ENCODE peak calls at places on chromosome 12, in ten cellular contexts. J, H, U, O, S, V, Q, I, B and C are unnamed samples.

GRCh38 chr12:40017488-40017887 is 88.4 kb downstream of the SLC2A13 start:
- DNase-seq in J (no peak), H (no peak), U (no peak), O (no peak), S (no peak), V (no peak), Q (no peak), I (no peak), B (no peak), C (no peak)

GRCh38 chr12:63420206-63420644 is 248.1 kb downstream of the DPY19L2 start:
- DNase-seq in J (no peak), H (no peak), U (no peak), O (peak; percentile 47), S (peak; percentile 55), V (peak; percentile 28), Q (no peak), I (peak; percentile 15), B (no peak), C (no peak)

GRCh38 chr12:57309420-57309819 is 58.4 kb upstream of the STAC3 start:
- DNase-seq in J (no peak), H (no peak), U (no peak), O (no peak), S (no peak), V (no peak), Q (no peak), I (no peak), B (no peak), C (no peak)

GRCh38 chr12:119230804-119231203 is 52.1 kb downstream of the HSPB8 start:
- DNase-seq in J (no peak), H (no peak), U (no peak), O (no peak), S (no peak), V (no peak), Q (no peak), I (no peak), B (no peak), C (no peak)

GRCh38 chr12:6963741-6964446 is 6.6 kb downstream of the PHB2 start:
- DNase-seq in J (peak; percentile 74), H (no peak), U (no peak), O (peak; percentile 49), S (peak; percentile 4), V (no peak), Q (peak; percentile 19), I (peak; percentile 15), B (peak; percentile 76), C (no peak)

GRCh38 chr12:69540606-69541386 is 44.5 kb upstream of the CCT2 start:
- DNase-seq in J (no peak), H (no peak), U (no peak), O (no peak), S (no peak), V (no peak), Q (no peak), I (no peak), B (no peak), C (no peak)

GRCh38 chr12:104591272-104591940 is 134.7 kb downstream of the CHST11 start:
- DNase-seq in J (no peak), H (no peak), U (no peak), O (no peak), S (no peak), V (no peak), Q (no peak), I (no peak), B (no peak), C (no peak)

GRCh38 chr12:49094104-49094948 is at the start of gene DHH:
- DNase-seq in J (peak; percentile 83), H (no peak), U (peak; percentile 28), O (no peak), S (peak; percentile 47), V (no peak), Q (peak; percentile 49), I (peak; percentile 43), B (peak; percentile 81), C (no peak)

GRCh38 chr12:91023326-91024004 is 18.7 kb upstream of the EPYC start:
- DNase-seq in J (no peak), H (no peak), U (no peak), O (no peak), S (no peak), V (no peak), Q (no peak), I (no peak), B (no peak), C (no peak)

GRCh38 chr12:95909871-95910270 is 32.5 kb downstream of the CCDC38 start:
- DNase-seq in J (no peak), H (no peak), U (no peak), O (no peak), S (no peak), V (no peak), Q (no peak), I (no peak), B (no peak), C (no peak)
- H3K27ac ChIP-seq in J (no peak overlapping the region), H (no peak overlapping the region), U (no peak overlapping the region), O (no peak overlapping the region), S (no peak overlapping the region), V (no peak overlapping the region), Q (no peak overlapping the region), I (no peak overlapping the region), B (no peak overlapping the region), C (no peak overlapping the region)

GRCh38 chr12:1740161-1740948 is 49.5 kb downstream of the ADIPOR2 start:
- DNase-seq in J (no peak), H (no peak), U (no peak), O (no peak), S (no peak), V (no peak), Q (no peak), I (no peak), B (no peak), C (no peak)
- H3K27ac ChIP-seq in J (no peak overlapping the region), H (no peak overlapping the region), U (no peak overlapping the region), O (no peak overlapping the region), S (no peak overlapping the region), V (peak overlapping the region; percentile 66), Q (no peak overlapping the region), I (no peak overlapping the region), B (no peak overlapping the region), C (peak overlapping the region; percentile 2)

GRCh38 chr12:27575780-27576154 is 51.8 kb downstream of the PPFIBP1 start:
- DNase-seq in J (no peak), H (no peak), U (no peak), O (no peak), S (no peak), V (no peak), Q (no peak), I (no peak), B (no peak), C (no peak)
- H3K27ac ChIP-seq in J (no peak overlapping the region), H (no peak overlapping the region), U (no peak overlapping the region), O (no peak overlapping the region), S (no peak overlapping the region), V (peak overlapping the region; percentile 1), Q (no peak overlapping the region), I (peak overlapping the region; percentile 28), B (no peak overlapping the region), C (no peak overlapping the region)

GRCh38 chr12:52082026-52082667 is 2.6 kb downstream of the SMIM41 start:
- DNase-seq in J (peak; percentile 86), H (no peak), U (no peak), O (no peak), S (no peak), V (no peak), Q (no peak), I (peak; percentile 51), B (peak; percentile 77), C (no peak)

GRCh38 chr12:52082668-52082987 is 3.1 kb downstream of the SMIM41 start:
- DNase-seq in J (no peak), H (no peak), U (no peak), O (no peak), S (no peak), V (no peak), Q (no peak), I (no peak), B (no peak), C (no peak)

GRCh38 chr12:52079576-52080402 is at the start of gene SMIM41:
- DNase-seq in J (peak; percentile 84), H (no peak), U (no peak), O (no peak), S (no peak), V (no peak), Q (no peak), I (no peak), B (peak; percentile 74), C (no peak)

GRCh38 chr12:52081263-52081733 is 1.8 kb downstream of the SMIM41 start:
- DNase-seq in J (peak; percentile 65), H (no peak), U (no peak), O (no peak), S (no peak), V (no peak), Q (no peak), I (no peak), B (peak; percentile 63), C (no peak)

DNA sequence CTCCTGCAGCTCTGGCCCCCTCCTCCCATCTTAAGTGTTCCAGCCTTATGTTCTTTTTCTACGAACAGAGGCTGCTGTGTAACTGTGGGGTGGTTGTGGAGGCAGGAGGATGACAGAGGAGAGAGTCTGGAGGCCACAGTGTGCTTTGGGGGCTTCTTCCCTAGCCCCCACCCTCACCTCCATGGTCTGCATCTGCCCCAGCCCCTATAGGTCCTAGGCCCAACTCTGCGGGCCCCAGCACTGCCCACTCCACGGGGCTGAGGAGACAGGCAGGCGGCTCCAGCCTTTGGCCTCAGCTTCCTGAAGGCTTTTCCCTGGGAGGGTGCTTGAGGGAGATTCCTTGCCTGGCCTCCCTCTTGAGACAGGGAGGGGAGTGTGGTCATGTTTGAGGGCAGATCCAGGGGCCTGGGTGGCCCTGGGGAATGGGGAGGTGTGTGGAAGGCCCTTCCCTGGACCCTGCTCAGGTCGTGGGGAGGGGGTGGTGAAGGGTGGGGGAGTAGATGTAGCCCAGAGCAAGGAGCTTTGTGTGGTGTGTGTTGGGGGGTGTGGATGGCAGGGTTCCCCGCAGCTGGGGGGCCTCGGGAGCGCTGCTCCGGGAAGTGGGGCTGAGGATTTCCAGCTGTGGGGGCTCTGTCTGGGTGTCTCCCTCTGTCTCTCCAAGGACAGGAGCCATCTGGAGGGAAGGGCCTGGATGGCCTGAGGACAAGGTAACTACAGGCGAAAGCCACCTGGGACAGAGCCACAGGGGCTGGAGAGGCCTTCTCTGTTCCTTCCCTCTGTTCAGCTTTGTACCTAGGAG is 1.1 kb downstream of the SMIM41 start:
- DNase-seq in J (no peak), H (no peak), U (no peak), O (no peak), S (no peak), V (no peak), Q (no peak), I (no peak), B (peak; percentile 54), C (no peak)
- H3K27ac ChIP-seq in J (no peak overlapping the region), H (peak overlapping the region; percentile 89), U (no peak overlapping the region), O (no peak overlapping the region), S (no peak overlapping the region), V (peak overlapping the region; percentile 79), Q (peak overlapping the region; percentile 36), I (peak overlapping the region; percentile 80), B (no peak overlapping the region), C (no peak overlapping the region)

GRCh38 chr12:15883536-15883935 is 1.3 kb downstream of the STRAP start:
- DNase-seq in J (no peak), H (no peak), U (no peak), O (no peak), S (no peak), V (no peak), Q (no peak), I (no peak), B (no peak), C (no peak)
- H3K27ac ChIP-seq in J (peak overlapping the region; percentile 30), H (no peak overlapping the region), U (no peak overlapping the region), O (peak overlapping the region; percentile 99), S (no peak overlapping the region), V (peak overlapping the region; percentile 98), Q (peak overlapping the region; percentile 98), I (peak overlapping the region; percentile 98), B (no peak overlapping the region), C (no peak overlapping the region)

GRCh38 chr12:12796928-12797788 is 11.7 kb downstream of the APOLD1 start:
- DNase-seq in J (no peak), H (no peak), U (no peak), O (no peak), S (no peak), V (no peak), Q (no peak), I (no peak), B (no peak), C (no peak)
- H3K27ac ChIP-seq in J (no peak overlapping the region), H (no peak overlapping the region), U (no peak overlapping the region), O (no peak overlapping the region), S (no peak overlapping the region), V (no peak overlapping the region), Q (no peak overlapping the region), I (no peak overlapping the region), B (no peak overlapping the region), C (no peak overlapping the region)